ENCODE peak calls at places on chromosomes 5 and 9, in eight cellular contexts. A is M059J; C is stromal cell of bone marrow; R is mucosa of descending colon; B is stimulated activated CD4-positive, alpha-beta T cell treated with anti-CD3 and anti-CD28 coated beads, Interleukin-4, amount 100 ng/mL, for 1 hour; M is A172; Y is heart left ventricle; L is T1000. U is an unnamed sample.

GRCh38 chr5:135391869-135392255 is 7.2 kb downstream of the MACROH2A1 start:
- DNase-seq in R (no peak), A (peak; percentile 73), B (no peak), M (no peak), C (no peak), L (no peak), Y (no peak), U (no peak)

GRCh38 chr5:124659798-124660197 is 86.6 kb downstream of the ZNF608 start:
- DNase-seq in C (no peak), A (no peak), R (no peak), B (no peak), L (no peak), M (no peak), Y (no peak), U (no peak)

GRCh38 chr9:13014484-13014883 is 239.7 kb downstream of the LURAP1L start:
- DNase-seq in L (no peak), A (no peak), B (no peak), Y (no peak), M (no peak), R (no peak), C (no peak), U (no peak)

GRCh38 chr9:128053560-128053959 is 13.6 kb downstream of the NAIF1 start:
- DNase-seq in B (no peak), Y (no peak), R (no peak), M (no peak), C (no peak), A (no peak), L (no peak), U (no peak)

GRCh38 chr5:172958268-172959046 is 767 bp upstream of the RPL26L1 start:
- DNase-seq in L (peak; percentile 44), M (peak; percentile 70), A (peak; percentile 43), Y (peak; percentile 85), R (peak; percentile 76), B (peak; percentile 68), C (no peak), U (peak; percentile 90)

GRCh38 chr5:160539431-160539830 is 117.8 kb downstream of the PTTG1 start:
- DNase-seq in M (no peak), L (no peak), A (peak; percentile 70), C (no peak), Y (no peak), R (no peak), B (peak; percentile 32), U (no peak)

GRCh38 chr9:95189230-95190098 is 128.0 kb downstream of the FANCC start:
- DNase-seq in B (no peak), C (peak; percentile 92), Y (no peak), A (peak; percentile 25), R (peak; percentile 42), L (no peak), M (no peak), U (no peak)

GRCh38 chr9:98135938-98136337 is 16.9 kb upstream of the TRIM14 start:
- DNase-seq in B (no peak), C (no peak), L (no peak), R (no peak), M (no peak), A (no peak), Y (no peak), U (no peak)

GRCh38 chr5:68071731-68072130 is 143.8 kb upstream of the PIK3R1 start:
- DNase-seq in M (no peak), B (no peak), R (no peak), L (no peak), C (no peak), A (peak; percentile 39), Y (no peak), U (no peak)

GRCh38 chr5:97022898-97023297 is 87.0 kb downstream of the LNPEP start:
- DNase-seq in L (no peak), A (no peak), Y (no peak), C (no peak), R (no peak), M (no peak), B (no peak), U (no peak)

GRCh38 chr9:88777498-88778312 is 213.6 kb upstream of the S1PR3 start:
- DNase-seq in M (peak; percentile 70), R (no peak), C (no peak), L (no peak), B (no peak), A (peak; percentile 75), Y (peak; percentile 86), U (no peak)

GRCh38 chr9:130396581-130396980 is 48.2 kb upstream of the ASS1 start:
- DNase-seq in M (no peak), C (no peak), R (no peak), L (no peak), A (no peak), Y (no peak), B (no peak), U (no peak)

GRCh38 chr9:88531920-88532319 is 3.1 kb upstream of the NXNL2 start:
- DNase-seq in B (no peak), A (peak; percentile 53), M (peak; percentile 43), R (no peak), C (no peak), L (no peak), Y (no peak), U (no peak)

GRCh38 chr9:1202512-1203285 is 152.5 kb downstream of the DMRT2 start:
- DNase-seq in C (no peak), Y (no peak), B (no peak), R (no peak), M (no peak), A (no peak), L (no peak), U (no peak)

GRCh38 chr5:143536364-143536763 is 132.9 kb upstream of the NR3C1 start:
- DNase-seq in B (no peak), Y (peak; percentile 55), R (no peak), L (peak; percentile 69), C (peak; percentile 97), M (peak; percentile 92), A (peak; percentile 98), U (no peak)

GRCh38 chr5:93794954-93795353 is 53.6 kb upstream of the POU5F2 start:
- DNase-seq in R (no peak), B (no peak), Y (no peak), A (no peak), C (no peak), L (no peak), M (no peak), U (no peak)

GRCh38 chr9:91198405-91198804 is 163.3 kb downstream of the AUH start:
- DNase-seq in R (no peak), M (no peak), Y (no peak), L (no peak), A (no peak), B (no peak), C (no peak), U (no peak)

GRCh38 chr5:76041863-76042262 is 41.3 kb upstream of the SV2C start:
- DNase-seq in Y (no peak), L (no peak), C (no peak), A (no peak), B (no peak), R (peak; percentile 26), M (peak; percentile 5), U (no peak)

GRCh38 chr9:109519366-109519765 is 21.3 kb upstream of the PTPN3 start:
- DNase-seq in C (no peak), M (no peak), Y (no peak), B (no peak), L (no peak), A (no peak), R (no peak), U (no peak)

U was measured in germinal center.